ENCODE peak calls at places on chromosomes 11 and 22, in seven cellular contexts. One of them, this sample, is unnamed.

GRCh38 chr11:279040-279965 is 1.1 kb downstream of the NLRP6 start:
- DNase-seq in colonic mucosa: no peak
- DNase-seq in PC-3: no peak
- DNase-seq in neural progenitor cell: no peak
- DNase-seq in ovary: no peak
- DNase-seq in uterus: no peak
- DNase-seq in SK-N-SH: peak; percentile 54
- DNase-seq in this sample: no peak

GRCh38 chr22:29071261-29072045 is 1.4 kb upstream of the KREMEN1 start:
- DNase-seq in colonic mucosa: peak; percentile 78
- DNase-seq in PC-3: peak; percentile 20
- DNase-seq in neural progenitor cell: peak; percentile 86
- DNase-seq in ovary: peak; percentile 61
- DNase-seq in uterus: peak; percentile 42
- DNase-seq in SK-N-SH: no peak
- DNase-seq in this sample: peak; percentile 36

GRCh38 chr11:75408852-75409219 is 9.5 kb downstream of the RPS3 start:
- DNase-seq in colonic mucosa: no peak
- DNase-seq in PC-3: no peak
- DNase-seq in neural progenitor cell: no peak
- DNase-seq in ovary: no peak
- DNase-seq in uterus: no peak
- DNase-seq in SK-N-SH: no peak
- DNase-seq in this sample: no peak

GRCh38 chr11:15609445-15609844 is 494.7 kb downstream of the INSC start:
- DNase-seq in colonic mucosa: no peak
- DNase-seq in PC-3: no peak
- DNase-seq in neural progenitor cell: no peak
- DNase-seq in ovary: no peak
- DNase-seq in uterus: no peak
- DNase-seq in SK-N-SH: no peak
- DNase-seq in this sample: no peak

GRCh38 chr11:128709402-128709801 is 15.5 kb downstream of the FLI1 start:
- DNase-seq in colonic mucosa: no peak
- DNase-seq in PC-3: peak; percentile 95
- DNase-seq in neural progenitor cell: no peak
- DNase-seq in ovary: no peak
- DNase-seq in uterus: no peak
- DNase-seq in SK-N-SH: no peak
- DNase-seq in this sample: no peak

GRCh38 chr11:65116370-65117205 is 913 bp downstream of the ZNHIT2 start:
- DNase-seq in colonic mucosa: peak; percentile 35
- DNase-seq in PC-3: peak; percentile 57
- DNase-seq in neural progenitor cell: peak; percentile 52
- DNase-seq in ovary: peak; percentile 41
- DNase-seq in uterus: no peak
- DNase-seq in SK-N-SH: peak; percentile 58
- DNase-seq in this sample: peak; percentile 27

GRCh38 chr11:122108192-122108799 is 7.7 kb downstream of the BLID start:
- DNase-seq in colonic mucosa: peak; percentile 45
- DNase-seq in PC-3: peak; percentile 81
- DNase-seq in neural progenitor cell: peak; percentile 71
- DNase-seq in ovary: no peak
- DNase-seq in uterus: no peak
- DNase-seq in SK-N-SH: no peak
- DNase-seq in this sample: peak; percentile 73

GRCh38 chr22:41048791-41049717 is 43.3 kb upstream of the EP300 start:
- DNase-seq in colonic mucosa: peak; percentile 52
- DNase-seq in PC-3: no peak
- DNase-seq in neural progenitor cell: peak; percentile 74
- DNase-seq in ovary: peak; percentile 71
- DNase-seq in uterus: peak; percentile 79
- DNase-seq in SK-N-SH: peak; percentile 46
- DNase-seq in this sample: peak; percentile 45

GRCh38 chr11:120168108-120168959 is 30.4 kb upstream of the TRIM29 start:
- DNase-seq in colonic mucosa: no peak
- DNase-seq in PC-3: no peak
- DNase-seq in neural progenitor cell: no peak
- DNase-seq in ovary: no peak
- DNase-seq in uterus: no peak
- DNase-seq in SK-N-SH: no peak
- DNase-seq in this sample: no peak

GRCh38 chr11:72247584-72247983 is 3.6 kb upstream of the PHOX2A start:
- DNase-seq in colonic mucosa: no peak
- DNase-seq in PC-3: no peak
- DNase-seq in neural progenitor cell: no peak
- DNase-seq in ovary: no peak
- DNase-seq in uterus: no peak
- DNase-seq in SK-N-SH: no peak
- DNase-seq in this sample: no peak

GRCh38 chr11:1234054-1234720 is 11.3 kb downstream of the MUC5B start:
- DNase-seq in colonic mucosa: peak; percentile 23
- DNase-seq in PC-3: no peak
- DNase-seq in neural progenitor cell: no peak
- DNase-seq in ovary: peak; percentile 7
- DNase-seq in uterus: no peak
- DNase-seq in SK-N-SH: peak; percentile 33
- DNase-seq in this sample: no peak

GRCh38 chr11:87719311-87720073 is 455.8 kb downstream of the RAB38 start:
- DNase-seq in colonic mucosa: no peak
- DNase-seq in PC-3: peak; percentile 14
- DNase-seq in neural progenitor cell: no peak
- DNase-seq in ovary: no peak
- DNase-seq in uterus: no peak
- DNase-seq in SK-N-SH: no peak
- DNase-seq in this sample: no peak

GRCh38 chr11:10294289-10294953 is 402 bp upstream of the SBF2 start:
- DNase-seq in colonic mucosa: peak; percentile 61
- DNase-seq in PC-3: peak; percentile 45
- DNase-seq in neural progenitor cell: peak; percentile 59
- DNase-seq in ovary: peak; percentile 74
- DNase-seq in uterus: peak; percentile 66
- DNase-seq in SK-N-SH: peak; percentile 61
- DNase-seq in this sample: peak; percentile 83

DNA sequence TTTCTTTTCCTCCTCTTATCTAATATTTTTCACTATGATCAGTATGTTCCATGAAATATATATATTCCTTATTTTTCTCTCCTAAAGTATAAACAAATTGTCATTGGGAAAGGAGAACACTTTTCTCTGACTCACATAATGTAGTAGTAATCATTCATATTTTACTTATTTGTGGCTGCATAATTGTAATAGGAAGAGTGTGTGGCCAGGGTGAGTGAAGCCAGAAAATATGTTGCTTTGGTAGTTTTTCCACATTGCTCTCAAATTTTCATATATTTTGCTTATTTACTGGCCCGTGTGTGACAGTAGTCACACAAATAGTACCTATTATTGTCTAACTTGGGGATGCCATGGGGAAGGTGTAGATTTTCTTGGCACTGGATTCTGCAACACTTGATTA is 172.1 kb downstream of the DYNC2H1 start:
- DNase-seq in colonic mucosa: no peak
- DNase-seq in PC-3: peak; percentile 54
- DNase-seq in neural progenitor cell: no peak
- DNase-seq in ovary: no peak
- DNase-seq in uterus: no peak
- DNase-seq in SK-N-SH: no peak
- DNase-seq in this sample: no peak
- TF ChIP-seq CTCF in colonic mucosa: no peak
- TF ChIP-seq CTCF in PC-3: no peak
- TF ChIP-seq CTCF in neural progenitor cell: no peak
- TF ChIP-seq CTCF in ovary: no peak
- TF ChIP-seq CTCF in uterus: no peak
- TF ChIP-seq CTCF in SK-N-SH: no peak
- TF ChIP-seq CTCF in this sample: no peak

DNA sequence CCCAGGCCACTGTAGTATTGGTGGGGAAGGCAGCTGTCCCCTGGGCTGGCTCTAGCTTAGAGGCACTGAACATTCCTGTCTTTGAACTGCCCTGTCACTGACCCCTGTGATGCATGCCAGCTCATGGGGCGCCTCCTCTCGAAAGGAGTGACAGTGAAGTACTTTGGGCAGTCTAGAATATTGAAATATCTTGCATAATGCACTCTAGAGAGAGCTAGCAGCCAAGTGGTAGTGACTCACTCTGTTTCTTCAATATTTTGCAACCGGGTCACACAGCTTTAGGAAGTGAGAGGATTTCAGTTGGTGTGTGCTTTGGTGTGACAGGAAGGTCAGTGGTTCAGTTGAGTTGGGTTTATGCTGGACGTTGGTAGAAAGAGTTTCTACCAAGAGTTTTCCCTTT is 35.5 kb upstream of the ST14 start:
- DNase-seq in colonic mucosa: no peak
- DNase-seq in PC-3: peak; percentile 96
- DNase-seq in neural progenitor cell: no peak
- DNase-seq in ovary: no peak
- DNase-seq in uterus: peak; percentile 45
- DNase-seq in SK-N-SH: no peak
- DNase-seq in this sample: peak; percentile 93
- H3K4me3 ChIP-seq in colonic mucosa: no peak overlapping the region
- H3K4me3 ChIP-seq in PC-3: peak overlapping the region; percentile 11
- H3K4me3 ChIP-seq in neural progenitor cell: no peak overlapping the region
- H3K4me3 ChIP-seq in ovary: no peak overlapping the region
- H3K4me3 ChIP-seq in uterus: no peak overlapping the region
- H3K4me3 ChIP-seq in SK-N-SH: no peak overlapping the region
- H3K4me3 ChIP-seq in this sample: no peak overlapping the region

GRCh38 chr11:71118671-71119250 is 133.6 kb downstream of the SHANK2 start:
- DNase-seq in colonic mucosa: no peak
- DNase-seq in PC-3: no peak
- DNase-seq in neural progenitor cell: no peak
- DNase-seq in ovary: no peak
- DNase-seq in uterus: no peak
- DNase-seq in SK-N-SH: no peak
- DNase-seq in this sample: no peak

GRCh38 chr11:71115770-71116434 is 136.5 kb downstream of the SHANK2 start:
- DNase-seq in colonic mucosa: no peak
- DNase-seq in PC-3: no peak
- DNase-seq in neural progenitor cell: no peak
- DNase-seq in ovary: no peak
- DNase-seq in uterus: no peak
- DNase-seq in SK-N-SH: no peak
- DNase-seq in this sample: peak; percentile 66

GRCh38 chr11:71114124-71114851 is 138.1 kb downstream of the SHANK2 start:
- DNase-seq in colonic mucosa: no peak
- DNase-seq in PC-3: no peak
- DNase-seq in neural progenitor cell: no peak
- DNase-seq in ovary: no peak
- DNase-seq in uterus: no peak
- DNase-seq in SK-N-SH: no peak
- DNase-seq in this sample: no peak

GRCh38 chr11:71117311-71117710 is 135.1 kb downstream of the SHANK2 start:
- DNase-seq in colonic mucosa: no peak
- DNase-seq in PC-3: peak; percentile 64
- DNase-seq in neural progenitor cell: no peak
- DNase-seq in ovary: no peak
- DNase-seq in uterus: no peak
- DNase-seq in SK-N-SH: no peak
- DNase-seq in this sample: no peak

GRCh38 chr11:71116435-71117040 is 135.8 kb downstream of the SHANK2 start:
- DNase-seq in colonic mucosa: no peak
- DNase-seq in PC-3: no peak
- DNase-seq in neural progenitor cell: no peak
- DNase-seq in ovary: no peak
- DNase-seq in uterus: no peak
- DNase-seq in SK-N-SH: no peak
- DNase-seq in this sample: no peak
- H3K27ac ChIP-seq in colonic mucosa: no peak overlapping the region
- H3K27ac ChIP-seq in PC-3: peak overlapping the region; percentile 39
- H3K27ac ChIP-seq in neural progenitor cell: no peak overlapping the region
- H3K27ac ChIP-seq in ovary: no peak overlapping the region
- H3K27ac ChIP-seq in uterus: no peak overlapping the region
- H3K27ac ChIP-seq in SK-N-SH: no peak overlapping the region
- H3K27ac ChIP-seq in this sample: no peak overlapping the region

DNA sequence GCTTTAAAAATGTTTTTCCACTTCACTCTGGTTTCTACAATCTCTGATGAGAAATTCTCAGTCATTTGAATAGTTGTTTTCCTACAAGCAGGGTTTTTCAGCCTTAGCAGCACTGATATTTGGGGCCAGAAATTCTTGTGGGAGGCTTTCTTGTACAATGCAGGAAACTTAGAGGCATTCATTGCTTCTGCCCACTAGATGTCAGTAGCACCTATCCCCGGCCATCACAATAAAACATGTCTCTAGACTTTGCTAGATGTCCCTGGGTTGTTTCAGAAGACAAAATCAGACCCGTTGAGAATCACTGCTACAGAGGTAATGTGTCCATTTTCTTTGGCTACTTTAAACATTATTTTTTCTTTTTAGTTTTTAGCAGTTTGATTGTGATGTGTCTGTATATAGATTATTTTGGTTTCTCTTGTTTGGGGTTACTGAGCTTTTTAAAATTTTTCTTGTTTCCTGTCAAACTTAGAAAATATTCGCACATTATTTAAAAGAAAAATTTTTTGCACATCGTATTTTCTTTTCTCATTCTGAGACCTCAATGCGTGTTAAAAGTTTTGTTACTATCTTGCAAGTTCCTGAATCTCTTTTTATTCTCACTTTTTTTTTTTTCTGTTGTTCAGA is 60.8 kb upstream of the CCDC179 start:
- DNase-seq in colonic mucosa: peak; percentile 23
- DNase-seq in PC-3: peak; percentile 64
- DNase-seq in neural progenitor cell: peak; percentile 73
- DNase-seq in ovary: no peak
- DNase-seq in uterus: no peak
- DNase-seq in SK-N-SH: peak; percentile 39
- DNase-seq in this sample: peak; percentile 70
- TF ChIP-seq CTCF in colonic mucosa: peak; percentile 37
- TF ChIP-seq CTCF in PC-3: peak; percentile 76
- TF ChIP-seq CTCF in neural progenitor cell: peak; percentile 80
- TF ChIP-seq CTCF in ovary: no peak
- TF ChIP-seq CTCF in uterus: peak; percentile 15
- TF ChIP-seq CTCF in SK-N-SH: peak; percentile 79
- TF ChIP-seq CTCF in this sample: peak; percentile 88

GRCh38 chr11:7578276-7578955 is 64.6 kb downstream of the PPFIBP2 start:
- DNase-seq in colonic mucosa: no peak
- DNase-seq in PC-3: no peak
- DNase-seq in neural progenitor cell: no peak
- DNase-seq in ovary: no peak
- DNase-seq in uterus: no peak
- DNase-seq in SK-N-SH: peak; percentile 22
- DNase-seq in this sample: no peak

GRCh38 chr11:7576671-7577225 is 62.9 kb downstream of the PPFIBP2 start:
- DNase-seq in colonic mucosa: peak; percentile 31
- DNase-seq in PC-3: no peak
- DNase-seq in neural progenitor cell: no peak
- DNase-seq in ovary: peak; percentile 61
- DNase-seq in uterus: peak; percentile 41
- DNase-seq in SK-N-SH: peak; percentile 55
- DNase-seq in this sample: peak; percentile 63

GRCh38 chr11:7577226-7577882 is 63.6 kb downstream of the PPFIBP2 start:
- DNase-seq in colonic mucosa: peak; percentile 54
- DNase-seq in PC-3: no peak
- DNase-seq in neural progenitor cell: no peak
- DNase-seq in ovary: peak; percentile 72
- DNase-seq in uterus: peak; percentile 64
- DNase-seq in SK-N-SH: peak; percentile 29
- DNase-seq in this sample: no peak

GRCh38 chr11:7579226-7579825 is 65.5 kb downstream of the PPFIBP2 start:
- DNase-seq in colonic mucosa: no peak
- DNase-seq in PC-3: no peak
- DNase-seq in neural progenitor cell: no peak
- DNase-seq in ovary: peak; percentile 35
- DNase-seq in uterus: no peak
- DNase-seq in SK-N-SH: no peak
- DNase-seq in this sample: peak; percentile 70

GRCh38 chr11:7577883-7578242 is 64.1 kb downstream of the PPFIBP2 start:
- DNase-seq in colonic mucosa: peak; percentile 38
- DNase-seq in PC-3: peak; percentile 48
- DNase-seq in neural progenitor cell: no peak
- DNase-seq in ovary: no peak
- DNase-seq in uterus: no peak
- DNase-seq in SK-N-SH: peak; percentile 51
- DNase-seq in this sample: no peak
- H3K4me3 ChIP-seq in colonic mucosa: peak overlapping the region; percentile 14
- H3K4me3 ChIP-seq in PC-3: no peak overlapping the region
- H3K4me3 ChIP-seq in neural progenitor cell: no peak overlapping the region
- H3K4me3 ChIP-seq in ovary: peak overlapping the region; percentile 29
- H3K4me3 ChIP-seq in uterus: peak overlapping the region; percentile 4
- H3K4me3 ChIP-seq in SK-N-SH: peak overlapping the region; percentile 37
- H3K4me3 ChIP-seq in this sample: no peak overlapping the region

This sample was measured in cardiac muscle cell.